ENCODE peak calls at places on chromosomes 6 and 20, in six cellular contexts. One of them, this sample, is unnamed.

GRCh38 chr6:93418113-93418447 is 1.3 kb downstream of the EPHA7 start:
- DNase-seq in NCI-H1105: no peak
- DNase-seq in activated gamma-delta T cell treated with Interleukin-2 at 50 U/mL for 16 hours: no peak
- DNase-seq in stimulated activated CD4-positive, alpha-beta T cell treated with anti-CD3 and anti-CD28 coated beads, Interleukin-1b, Interleukin-23, amount 100 ng/mL, for 24 hours: no peak
- DNase-seq in left cardiac atrium: no peak
- DNase-seq in NAMALWA: no peak
- DNase-seq in this sample: no peak

GRCh38 chr6:109978174-109979032 is at the start of gene GPR6:
- DNase-seq in NCI-H1105: peak
- DNase-seq in activated gamma-delta T cell treated with Interleukin-2 at 50 U/mL for 16 hours: peak
- DNase-seq in stimulated activated CD4-positive, alpha-beta T cell treated with anti-CD3 and anti-CD28 coated beads, Interleukin-1b, Interleukin-23, amount 100 ng/mL, for 24 hours: peak
- DNase-seq in left cardiac atrium: peak
- DNase-seq in NAMALWA: peak
- DNase-seq in this sample: peak

GRCh38 chr20:18719426-18719825 is 94.2 kb upstream of the SCP2D1 start:
- DNase-seq in NCI-H1105: no peak
- DNase-seq in activated gamma-delta T cell treated with Interleukin-2 at 50 U/mL for 16 hours: no peak
- DNase-seq in stimulated activated CD4-positive, alpha-beta T cell treated with anti-CD3 and anti-CD28 coated beads, Interleukin-1b, Interleukin-23, amount 100 ng/mL, for 24 hours: no peak
- DNase-seq in left cardiac atrium: no peak
- DNase-seq in NAMALWA: no peak
- DNase-seq in this sample: no peak

GRCh38 chr20:37323985-37324384 is 22.0 kb upstream of the SRC start:
- DNase-seq in NCI-H1105: no peak
- DNase-seq in activated gamma-delta T cell treated with Interleukin-2 at 50 U/mL for 16 hours: no peak
- DNase-seq in stimulated activated CD4-positive, alpha-beta T cell treated with anti-CD3 and anti-CD28 coated beads, Interleukin-1b, Interleukin-23, amount 100 ng/mL, for 24 hours: no peak
- DNase-seq in left cardiac atrium: no peak
- DNase-seq in NAMALWA: no peak
- DNase-seq in this sample: no peak

GRCh38 chr6:32954983-32955802 is 2.3 kb upstream of the HLA-DMA start:
- DNase-seq in NCI-H1105: no peak
- DNase-seq in activated gamma-delta T cell treated with Interleukin-2 at 50 U/mL for 16 hours: no peak
- DNase-seq in stimulated activated CD4-positive, alpha-beta T cell treated with anti-CD3 and anti-CD28 coated beads, Interleukin-1b, Interleukin-23, amount 100 ng/mL, for 24 hours: no peak
- DNase-seq in left cardiac atrium: no peak
- DNase-seq in NAMALWA: peak
- DNase-seq in this sample: no peak

GRCh38 chr6:135418040-135418439 is 79.5 kb downstream of the AHI1 start:
- DNase-seq in NCI-H1105: no peak
- DNase-seq in activated gamma-delta T cell treated with Interleukin-2 at 50 U/mL for 16 hours: no peak
- DNase-seq in stimulated activated CD4-positive, alpha-beta T cell treated with anti-CD3 and anti-CD28 coated beads, Interleukin-1b, Interleukin-23, amount 100 ng/mL, for 24 hours: no peak
- DNase-seq in left cardiac atrium: no peak
- DNase-seq in NAMALWA: no peak
- DNase-seq in this sample: no peak

GRCh38 chr6:40803897-40804702 is 216.9 kb upstream of the LRFN2 start:
- DNase-seq in NCI-H1105: no peak
- DNase-seq in activated gamma-delta T cell treated with Interleukin-2 at 50 U/mL for 16 hours: no peak
- DNase-seq in stimulated activated CD4-positive, alpha-beta T cell treated with anti-CD3 and anti-CD28 coated beads, Interleukin-1b, Interleukin-23, amount 100 ng/mL, for 24 hours: no peak
- DNase-seq in left cardiac atrium: no peak
- DNase-seq in NAMALWA: peak
- DNase-seq in this sample: no peak

GRCh38 chr20:4256886-4257285 is 241.5 kb upstream of the RNF24 start:
- DNase-seq in NCI-H1105: no peak
- DNase-seq in activated gamma-delta T cell treated with Interleukin-2 at 50 U/mL for 16 hours: no peak
- DNase-seq in stimulated activated CD4-positive, alpha-beta T cell treated with anti-CD3 and anti-CD28 coated beads, Interleukin-1b, Interleukin-23, amount 100 ng/mL, for 24 hours: no peak
- DNase-seq in left cardiac atrium: no peak
- DNase-seq in NAMALWA: no peak
- DNase-seq in this sample: no peak

GRCh38 chr20:9884061-9884460 is 45.2 kb upstream of the PAK5 start:
- DNase-seq in NCI-H1105: no peak
- DNase-seq in activated gamma-delta T cell treated with Interleukin-2 at 50 U/mL for 16 hours: no peak
- DNase-seq in stimulated activated CD4-positive, alpha-beta T cell treated with anti-CD3 and anti-CD28 coated beads, Interleukin-1b, Interleukin-23, amount 100 ng/mL, for 24 hours: no peak
- DNase-seq in left cardiac atrium: no peak
- DNase-seq in NAMALWA: no peak
- DNase-seq in this sample: no peak

GRCh38 chr6:48078092-48078491 is 32.9 kb downstream of the PTCHD4 start:
- DNase-seq in NCI-H1105: no peak
- DNase-seq in activated gamma-delta T cell treated with Interleukin-2 at 50 U/mL for 16 hours: no peak
- DNase-seq in stimulated activated CD4-positive, alpha-beta T cell treated with anti-CD3 and anti-CD28 coated beads, Interleukin-1b, Interleukin-23, amount 100 ng/mL, for 24 hours: no peak
- DNase-seq in left cardiac atrium: no peak
- DNase-seq in NAMALWA: no peak
- DNase-seq in this sample: no peak

GRCh38 chr6:106087548-106088325 is 1.6 kb downstream of the PRDM1 start:
- DNase-seq in NCI-H1105: no peak
- DNase-seq in activated gamma-delta T cell treated with Interleukin-2 at 50 U/mL for 16 hours: no peak
- DNase-seq in stimulated activated CD4-positive, alpha-beta T cell treated with anti-CD3 and anti-CD28 coated beads, Interleukin-1b, Interleukin-23, amount 100 ng/mL, for 24 hours: no peak
- DNase-seq in left cardiac atrium: no peak
- DNase-seq in NAMALWA: no peak
- DNase-seq in this sample: no peak

GRCh38 chr6:36235309-36235708 is 34.6 kb upstream of the PNPLA1 start:
- DNase-seq in NCI-H1105: no peak
- DNase-seq in activated gamma-delta T cell treated with Interleukin-2 at 50 U/mL for 16 hours: no peak
- DNase-seq in stimulated activated CD4-positive, alpha-beta T cell treated with anti-CD3 and anti-CD28 coated beads, Interleukin-1b, Interleukin-23, amount 100 ng/mL, for 24 hours: no peak
- DNase-seq in left cardiac atrium: no peak
- DNase-seq in NAMALWA: no peak
- DNase-seq in this sample: no peak

GRCh38 chr6:11232177-11232967 is at the start of gene NEDD9:
- DNase-seq in NCI-H1105: peak
- DNase-seq in activated gamma-delta T cell treated with Interleukin-2 at 50 U/mL for 16 hours: peak
- DNase-seq in stimulated activated CD4-positive, alpha-beta T cell treated with anti-CD3 and anti-CD28 coated beads, Interleukin-1b, Interleukin-23, amount 100 ng/mL, for 24 hours: peak
- DNase-seq in left cardiac atrium: peak
- DNase-seq in NAMALWA: peak
- DNase-seq in this sample: peak

GRCh38 chr6:71043902-71044301 is 87.0 kb upstream of the B3GAT2 start:
- DNase-seq in NCI-H1105: no peak
- DNase-seq in activated gamma-delta T cell treated with Interleukin-2 at 50 U/mL for 16 hours: no peak
- DNase-seq in stimulated activated CD4-positive, alpha-beta T cell treated with anti-CD3 and anti-CD28 coated beads, Interleukin-1b, Interleukin-23, amount 100 ng/mL, for 24 hours: no peak
- DNase-seq in left cardiac atrium: no peak
- DNase-seq in NAMALWA: peak
- DNase-seq in this sample: no peak

GRCh38 chr6:95203153-95203754 is 374.1 kb upstream of the MANEA start:
- DNase-seq in NCI-H1105: peak
- DNase-seq in activated gamma-delta T cell treated with Interleukin-2 at 50 U/mL for 16 hours: no peak
- DNase-seq in stimulated activated CD4-positive, alpha-beta T cell treated with anti-CD3 and anti-CD28 coated beads, Interleukin-1b, Interleukin-23, amount 100 ng/mL, for 24 hours: no peak
- DNase-seq in left cardiac atrium: no peak
- DNase-seq in NAMALWA: peak
- DNase-seq in this sample: no peak

GRCh38 chr6:85449388-85449817 is 480 bp upstream of the NT5E start:
- DNase-seq in NCI-H1105: no peak
- DNase-seq in activated gamma-delta T cell treated with Interleukin-2 at 50 U/mL for 16 hours: peak
- DNase-seq in stimulated activated CD4-positive, alpha-beta T cell treated with anti-CD3 and anti-CD28 coated beads, Interleukin-1b, Interleukin-23, amount 100 ng/mL, for 24 hours: peak
- DNase-seq in left cardiac atrium: peak
- DNase-seq in NAMALWA: no peak
- DNase-seq in this sample: peak

GRCh38 chr6:149964243-149965190 is 774 bp downstream of the ULBP1 start:
- DNase-seq in NCI-H1105: no peak
- DNase-seq in activated gamma-delta T cell treated with Interleukin-2 at 50 U/mL for 16 hours: no peak
- DNase-seq in stimulated activated CD4-positive, alpha-beta T cell treated with anti-CD3 and anti-CD28 coated beads, Interleukin-1b, Interleukin-23, amount 100 ng/mL, for 24 hours: no peak
- DNase-seq in left cardiac atrium: no peak
- DNase-seq in NAMALWA: no peak
- DNase-seq in this sample: no peak

This sample was measured in CD8-positive, alpha-beta T cell.